ENCODE peak calls at places on chromosomes 2 and 18, in six cellular contexts. P, J, F, A, H and T are unnamed samples.

GRCh38 chr2:18439716-18440115 is 120.7 kb downstream of the RDH14 start:
- DNase-seq in P (no peak), J (no peak), F (no peak), A (no peak), H (no peak), T (no peak)

GRCh38 chr2:127453392-127454171 is 35.4 kb downstream of the PROC start:
- DNase-seq in P (no peak), J (peak; percentile 19), F (peak; percentile 74), A (no peak), H (peak; percentile 16), T (peak; percentile 55)

GRCh38 chr18:23422751-23423418 is 30.2 kb upstream of the RIOK3 start:
- DNase-seq in P (no peak), J (peak; percentile 69), F (peak; percentile 91), A (peak; percentile 33), H (no peak), T (peak; percentile 72)

GRCh38 chr2:197215988-197216979 is 94.3 kb downstream of the ANKRD44 start:
- DNase-seq in P (no peak), J (peak; percentile 53), F (no peak), A (no peak), H (peak; percentile 54), T (peak; percentile 77)

GRCh38 chr2:63861220-63861822 is 19.6 kb downstream of the UGP2 start:
- DNase-seq in P (peak; percentile 33), J (peak; percentile 43), F (peak; percentile 50), A (no peak), H (peak; percentile 81), T (peak; percentile 93)

GRCh38 chr2:234905547-234906260 is 46.1 kb upstream of the SH3BP4 start:
- DNase-seq in P (no peak), J (no peak), F (no peak), A (no peak), H (no peak), T (no peak)

GRCh38 chr2:185668710-185669109 is 69.9 kb upstream of the FSIP2 start:
- DNase-seq in P (no peak), J (no peak), F (no peak), A (no peak), H (no peak), T (no peak)

GRCh38 chr18:73669299-73669698 is 478.3 kb downstream of the FBXO15 start:
- DNase-seq in P (no peak), J (no peak), F (no peak), A (no peak), H (peak; percentile 47), T (no peak)

GRCh38 chr2:130371723-130372054 is 15.8 kb downstream of the PTPN18 start:
- DNase-seq in P (no peak), J (no peak), F (no peak), A (no peak), H (peak; percentile 53), T (no peak)

GRCh38 chr2:12059616-12060441 is 313.4 kb downstream of the LPIN1 start:
- DNase-seq in P (no peak), J (no peak), F (peak; percentile 66), A (peak; percentile 22), H (no peak), T (no peak)

GRCh38 chr2:207692206-207693065 is 19.0 kb upstream of the CCNYL1 start:
- DNase-seq in P (peak; percentile 22), J (peak; percentile 40), F (peak; percentile 42), A (peak; percentile 38), H (peak; percentile 44), T (peak; percentile 81)

GRCh38 chr2:10331702-10332401 is 29.1 kb downstream of the HPCAL1 start:
- DNase-seq in P (peak; percentile 52), J (peak; percentile 78), F (peak; percentile 39), A (no peak), H (no peak), T (no peak)

GRCh38 chr18:59926131-59926530 is 26.3 kb downstream of the PMAIP1 start:
- DNase-seq in P (no peak), J (no peak), F (no peak), A (no peak), H (no peak), T (no peak)

GRCh38 chr2:201257941-201258665 is 2.2 kb upstream of the CASP8 start:
- DNase-seq in P (peak; percentile 82), J (peak; percentile 67), F (peak; percentile 60), A (peak; percentile 59), H (peak; percentile 90), T (peak; percentile 87)

GRCh38 chr2:118237451-118237850 is 149.2 kb downstream of the INSIG2 start:
- DNase-seq in P (no peak), J (no peak), F (no peak), A (no peak), H (no peak), T (no peak)

GRCh38 chr2:181120625-181121024 is 140.2 kb downstream of the UBE2E3 start:
- DNase-seq in P (no peak), J (no peak), F (no peak), A (no peak), H (no peak), T (no peak)

GRCh38 chr2:38215993-38216392 is 140.0 kb upstream of the CYP1B1 start:
- DNase-seq in P (no peak), J (no peak), F (no peak), A (no peak), H (no peak), T (no peak)

GRCh38 chr2:38474833-38475566 is 97.9 kb upstream of the ATL2 start:
- DNase-seq in P (no peak), J (peak; percentile 22), F (peak; percentile 69), A (no peak), H (no peak), T (no peak)

GRCh38 chr2:159225025-159226016 is 61.2 kb downstream of the WDSUB1 start:
- DNase-seq in P (no peak), J (no peak), F (no peak), A (no peak), H (peak; percentile 75), T (no peak)

GRCh38 chr2:29113891-29114321 is 1.3 kb upstream of the CLIP4 start:
- DNase-seq in P (no peak), J (peak; percentile 46), F (no peak), A (peak; percentile 53), H (no peak), T (no peak)

GRCh38 chr2:181041661-181042060 is 61.3 kb downstream of the UBE2E3 start:
- DNase-seq in P (no peak), J (no peak), F (no peak), A (no peak), H (no peak), T (no peak)

GRCh38 chr2:117917223-117917917 is 96.5 kb downstream of the CCDC93 start:
- DNase-seq in P (no peak), J (no peak), F (no peak), A (no peak), H (peak; percentile 35), T (peak; percentile 45)

GRCh38 chr2:15840969-15841368 is 99.4 kb upstream of the MYCN start:
- DNase-seq in P (no peak), J (no peak), F (no peak), A (no peak), H (no peak), T (no peak)

GRCh38 chr18:43563780-43564179 is 286.5 kb upstream of the SYT4 start:
- DNase-seq in P (no peak), J (peak; percentile 6), F (no peak), A (no peak), H (peak; percentile 33), T (peak; percentile 77)

GRCh38 chr2:3651686-3652516 is 6.1 kb upstream of the ALLC start:
- DNase-seq in P (peak; percentile 47), J (peak; percentile 90), F (no peak), A (no peak), H (peak; percentile 61), T (peak; percentile 92)

GRCh38 chr18:32714571-32715148 is 58.2 kb downstream of the KLHL14 start:
- DNase-seq in P (peak; percentile 7), J (peak; percentile 48), F (peak; percentile 8), A (peak; percentile 9), H (peak; percentile 69), T (peak; percentile 92)

GRCh38 chr2:40448476-40449079 is 3.3 kb downstream of the SLC8A1 start:
- DNase-seq in P (no peak), J (peak; percentile 26), F (no peak), A (no peak), H (peak; percentile 44), T (peak; percentile 76)

GRCh38 chr18:63736856-63737255 is 34.1 kb downstream of the SERPINB11 start:
- DNase-seq in P (no peak), J (no peak), F (no peak), A (peak; percentile 7), H (no peak), T (no peak)

GRCh38 chr2:137161250-137161649 is 395.9 kb downstream of the THSD7B start:
- DNase-seq in P (no peak), J (no peak), F (no peak), A (no peak), H (no peak), T (no peak)

GRCh38 chr2:176182671-176183070 is 5.8 kb upstream of the HOXD1 start:
- DNase-seq in P (no peak), J (no peak), F (no peak), A (no peak), H (peak; percentile 32), T (no peak)

GRCh38 chr2:167844714-167845530 is 402.5 kb downstream of the STK39 start:
- DNase-seq in P (no peak), J (no peak), F (no peak), A (no peak), H (no peak), T (peak; percentile 81)

GRCh38 chr18:9535430-9535972 is 60.2 kb downstream of the RALBP1 start:
- DNase-seq in P (no peak), J (no peak), F (no peak), A (no peak), H (no peak), T (no peak)

GRCh38 chr2:239514753-239515152 is 113.9 kb upstream of the HDAC4 start:
- DNase-seq in P (no peak), J (no peak), F (no peak), A (no peak), H (no peak), T (no peak)

GRCh38 chr2:8006626-8007025 is 675.2 kb upstream of the ID2 start:
- DNase-seq in P (no peak), J (no peak), F (no peak), A (no peak), H (no peak), T (no peak)

GRCh38 chr2:130756041-130756720 is 841 bp downstream of the AMER3 start:
- DNase-seq in P (no peak), J (peak; percentile 80), F (peak; percentile 69), A (no peak), H (peak; percentile 26), T (no peak)